ENCODE peak calls at places on chromosomes 13 and 19, in seven cellular contexts. M is SHP77; H is heart right ventricle; O is effector memory CD8-positive, alpha-beta T cell; U is sciatic nerve; L is activated CD8-positive, alpha-beta T cell treated with anti-CD3 and anti-CD28 coated beads for 36 hours; B is B cell. D is an unnamed sample.

GRCh38 chr13:79637086-79637763 is 156.3 kb downstream of the NDFIP2 start:
- DNase-seq in M (no peak), L (no peak), O (no peak), B (no peak), H (peak; percentile 74), U (no peak), D (no peak)

GRCh38 chr19:51614789-51615188 is 15.4 kb downstream of the SIGLEC5 start:
- DNase-seq in O (no peak), B (no peak), H (no peak), U (no peak), L (no peak), M (no peak), D (no peak)

GRCh38 chr13:94335786-94336357 is 143.6 kb downstream of the DCT start:
- DNase-seq in M (no peak), U (no peak), H (no peak), B (no peak), L (no peak), O (no peak), D (no peak)

GRCh38 chr19:7925171-7925837 is 631 bp downstream of the CTXN1 start:
- DNase-seq in H (peak; percentile 76), L (peak; percentile 91), O (peak; percentile 76), B (peak; percentile 89), U (peak; percentile 80), M (peak; percentile 53), D (peak; percentile 70)

GRCh38 chr13:110245421-110245899 is 61.5 kb downstream of the COL4A1 start:
- DNase-seq in B (no peak), O (no peak), H (no peak), U (no peak), L (no peak), M (no peak), D (no peak)

GRCh38 chr19:54179921-54180452 is 7.0 kb upstream of the TMC4 start:
- DNase-seq in H (no peak), O (no peak), B (peak; percentile 24), L (no peak), U (no peak), M (no peak), D (no peak)

GRCh38 chr13:42333613-42334328 is 61.8 kb downstream of the AKAP11 start:
- DNase-seq in L (no peak), H (no peak), O (no peak), B (peak; percentile 30), U (no peak), M (no peak), D (no peak)

GRCh38 chr13:84439108-84439507 is 556.8 kb upstream of the SLITRK1 start:
- DNase-seq in M (no peak), L (no peak), B (no peak), O (no peak), U (no peak), H (no peak), D (no peak)

GRCh38 chr13:73556902-73557301 is 498.1 kb downstream of the KLF5 start:
- DNase-seq in H (no peak), B (no peak), L (no peak), O (no peak), U (no peak), M (no peak), D (no peak)

GRCh38 chr13:110044521-110045200 is 258.3 kb upstream of the IRS2 start:
- DNase-seq in L (no peak), U (no peak), B (no peak), H (no peak), O (no peak), M (no peak), D (no peak)

GRCh38 chr19:46000497-46001246 is 5.4 kb downstream of the CCDC61 start:
- DNase-seq in M (peak; percentile 66), U (no peak), L (peak; percentile 79), B (peak; percentile 76), H (peak; percentile 44), O (peak; percentile 35), D (no peak)

GRCh38 chr19:30374791-30375650 is 2.8 kb downstream of the ZNF536 start:
- DNase-seq in M (no peak), H (no peak), B (no peak), L (no peak), U (no peak), O (no peak), D (no peak)

GRCh38 chr13:37716395-37716794 is 117.8 kb upstream of the POSTN start:
- DNase-seq in B (no peak), M (no peak), U (no peak), O (no peak), L (no peak), H (no peak), D (no peak)